ENCODE peak calls at places on chromosome 2, in eight cellular contexts. R, H, O, K, Z, U, L and T are unnamed samples.

GRCh38 chr2:162967137-162967536 is 128.6 kb upstream of the KCNH7 start:
- DNase-seq in R (no peak), H (no peak), O (no peak), K (no peak), Z (no peak), U (no peak), L (no peak), T (no peak)

GRCh38 chr2:10444463-10444862 is 3.7 kb downstream of the ODC1 start:
- DNase-seq in R (no peak), H (no peak), O (no peak), K (no peak), Z (no peak), U (no peak), L (no peak), T (no peak)

GRCh38 chr2:120512321-120512710 is 166.4 kb downstream of the INHBB start:
- DNase-seq in R (no peak), H (no peak), O (no peak), K (no peak), Z (no peak), U (no peak), L (no peak), T (no peak)

GRCh38 chr2:44524347-44524926 is 162.7 kb downstream of the CAMKMT start:
- DNase-seq in R (peak), H (no peak), O (no peak), K (no peak), Z (no peak), U (no peak), L (no peak), T (no peak)

GRCh38 chr2:72923833-72924352 is 6.6 kb downstream of the EMX1 start:
- DNase-seq in R (peak), H (no peak), O (no peak), K (peak), Z (no peak), U (no peak), L (no peak), T (no peak)

GRCh38 chr2:36059684-36060083 is 295.9 kb upstream of the CRIM1 start:
- DNase-seq in R (peak), H (no peak), O (no peak), K (no peak), Z (no peak), U (no peak), L (no peak), T (no peak)

GRCh38 chr2:138931284-138932256 is 151.4 kb upstream of the NXPH2 start:
- DNase-seq in R (no peak), H (no peak), O (no peak), K (no peak), Z (no peak), U (no peak), L (no peak), T (no peak)

GRCh38 chr2:241894681-241895426 is 25.3 kb downstream of the RTP5 start:
- DNase-seq in R (no peak), H (no peak), O (no peak), K (peak), Z (peak), U (no peak), L (peak), T (no peak)

GRCh38 chr2:224781400-224781799 is 65.2 kb upstream of the CCDC195 start:
- DNase-seq in R (no peak), H (no peak), O (no peak), K (no peak), Z (no peak), U (no peak), L (no peak), T (no peak)

GRCh38 chr2:152962446-152962845 is 244.0 kb downstream of the ARL6IP6 start:
- DNase-seq in R (no peak), H (peak), O (no peak), K (no peak), Z (no peak), U (no peak), L (no peak), T (no peak)

GRCh38 chr2:215712850-215713230 is 277.0 kb upstream of the FN1 start:
- DNase-seq in R (no peak), H (no peak), O (no peak), K (no peak), Z (no peak), U (no peak), L (no peak), T (no peak)

GRCh38 chr2:235677276-235677788 is 183.5 kb downstream of the AGAP1 start:
- DNase-seq in R (peak), H (no peak), O (no peak), K (no peak), Z (no peak), U (no peak), L (no peak), T (no peak)

GRCh38 chr2:238120463-238121298 is 17.8 kb upstream of the KLHL30 start:
- DNase-seq in R (no peak), H (no peak), O (no peak), K (no peak), Z (no peak), U (no peak), L (peak), T (no peak)

GRCh38 chr2:105487142-105488069 is 88.6 kb upstream of the FHL2 start:
- DNase-seq in R (no peak), H (no peak), O (peak), K (no peak), Z (peak), U (no peak), L (peak), T (no peak)

GRCh38 chr2:111227716-111228141 is 107.0 kb downstream of the BCL2L11 start:
- DNase-seq in R (no peak), H (no peak), O (peak), K (no peak), Z (no peak), U (no peak), L (no peak), T (peak)

GRCh38 chr2:109331864-109332848 is 203.2 kb downstream of the SH3RF3 start:
- DNase-seq in R (peak), H (peak), O (peak), K (peak), Z (peak), U (peak), L (peak), T (peak)

GRCh38 chr2:43038034-43038719 is 188.2 kb downstream of the ZFP36L2 start:
- DNase-seq in R (peak), H (no peak), O (peak), K (no peak), Z (no peak), U (no peak), L (no peak), T (no peak)

GRCh38 chr2:48415765-48416515 is 114.0 kb upstream of the STON1 start:
- DNase-seq in R (peak), H (no peak), O (no peak), K (no peak), Z (no peak), U (no peak), L (no peak), T (no peak)

GRCh38 chr2:44943693-44944101 is 2.2 kb downstream of the SIX3 start:
- DNase-seq in R (no peak), H (no peak), O (no peak), K (no peak), Z (no peak), U (no peak), L (no peak), T (no peak)

GRCh38 chr2:38446418-38446817 is 69.3 kb upstream of the ATL2 start:
- DNase-seq in R (no peak), H (no peak), O (no peak), K (peak), Z (no peak), U (no peak), L (no peak), T (no peak)
- TF ChIP-seq CTCF in R (peak), H (no peak), O (no peak), K (peak), Z (no peak), U (peak), L (no peak), T (no peak)

GRCh38 chr2:39851251-39851650 is 72.2 kb upstream of the THUMPD2 start:
- DNase-seq in R (no peak), H (no peak), O (no peak), K (no peak), Z (no peak), U (no peak), L (no peak), T (no peak)

GRCh38 chr2:39855856-39856255 is 76.8 kb upstream of the THUMPD2 start:
- DNase-seq in R (no peak), H (peak), O (no peak), K (no peak), Z (no peak), U (no peak), L (no peak), T (no peak)

GRCh38 chr2:39849982-39850526 is 71.0 kb upstream of the THUMPD2 start:
- DNase-seq in R (no peak), H (peak), O (no peak), K (no peak), Z (no peak), U (no peak), L (no peak), T (no peak)

GRCh38 chr2:39851691-39852110 is 72.6 kb upstream of the THUMPD2 start:
- DNase-seq in R (peak), H (no peak), O (peak), K (no peak), Z (no peak), U (no peak), L (no peak), T (no peak)
- TF ChIP-seq CTCF in R (no peak), H (no peak), O (peak), K (no peak), Z (no peak), U (no peak), L (no peak), T (no peak)

DNA sequence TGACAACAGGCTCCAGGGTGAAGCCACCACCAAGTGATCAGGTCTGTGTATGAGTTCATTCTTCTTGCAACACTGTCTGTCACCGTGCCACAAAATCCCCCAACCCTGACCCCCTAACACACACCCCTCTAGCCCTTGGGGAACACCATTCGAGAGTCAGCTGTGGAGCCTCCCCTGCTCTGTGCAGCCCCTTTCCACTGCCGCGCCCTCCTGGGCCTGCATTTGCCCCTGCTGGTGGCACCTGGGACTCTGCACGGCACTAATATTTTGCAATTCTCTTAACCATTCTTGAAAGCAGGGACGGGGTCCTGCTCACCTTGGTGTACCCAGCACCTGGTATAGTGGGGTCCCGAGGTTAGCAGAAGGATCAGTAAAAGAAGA is 124.0 kb downstream of the HDAC4 start:
- DNase-seq in R (no peak), H (no peak), O (no peak), K (no peak), Z (no peak), U (no peak), L (peak), T (no peak)
- TF ChIP-seq CTCF in R (no peak), H (no peak), O (peak), K (no peak), Z (no peak), U (no peak), L (no peak), T (no peak)

GRCh38 chr2:74982581-74982980 is 24.1 kb downstream of the POLE4 start:
- DNase-seq in R (no peak), H (no peak), O (peak), K (no peak), Z (no peak), U (no peak), L (no peak), T (peak)
- TF ChIP-seq CTCF in R (peak), H (peak), O (peak), K (no peak), Z (no peak), U (peak), L (no peak), T (no peak)

GRCh38 chr2:166179201-166179600 is 51.4 kb upstream of the SCN1A start:
- DNase-seq in R (no peak), H (peak), O (no peak), K (no peak), Z (no peak), U (no peak), L (no peak), T (no peak)
- TF ChIP-seq CTCF in R (peak), H (no peak), O (peak), K (no peak), Z (no peak), U (peak), L (no peak), T (no peak)